ENCODE peak calls at places on chromosomes 5 and 9, in five cellular contexts. D, L, S, W and N are unnamed samples.

GRCh38 chr9:76007935-76008334 is 117.5 kb downstream of the PCSK5 start:
- DNase-seq in S (no peak), D (no peak), L (no peak), W (no peak), N (no peak)

GRCh38 chr5:39249560-39250274 is 30.4 kb upstream of the FYB1 start:
- DNase-seq in L (no peak), S (no peak), D (no peak), W (no peak), N (no peak)

GRCh38 chr5:43193171-43193951 is 1.3 kb downstream of the NIM1K start:
- DNase-seq in L (no peak), S (no peak), W (no peak), D (no peak), N (no peak)

GRCh38 chr5:150022681-150023080 is 22.1 kb downstream of the HMGXB3 start:
- DNase-seq in W (no peak), S (no peak), D (no peak), L (no peak), N (no peak)

GRCh38 chr9:134521817-134522501 is 119.6 kb upstream of the COL5A1 start:
- DNase-seq in L (peak; percentile 46), S (no peak), W (no peak), D (no peak), N (peak; percentile 62)

GRCh38 chr9:75876999-75877647 is 13.3 kb upstream of the PCSK5 start:
- DNase-seq in W (no peak), S (no peak), L (no peak), D (no peak), N (no peak)

GRCh38 chr9:16870606-16871357 is at the start of gene BNC2:
- DNase-seq in S (peak; percentile 66), L (peak; percentile 83), W (no peak), D (peak; percentile 24), N (peak; percentile 81)

GRCh38 chr9:33524431-33524947 is 438 bp downstream of the ANKRD18B start:
- DNase-seq in W (no peak), L (no peak), D (no peak), S (no peak), N (no peak)

GRCh38 chr9:116154976-116155699 is 1.5 kb downstream of the PAPPA start:
- DNase-seq in D (peak; percentile 14), W (no peak), S (no peak), L (no peak), N (peak; percentile 55)

GRCh38 chr9:16143310-16143709 is 590.5 kb downstream of the CCDC171 start:
- DNase-seq in L (no peak), S (no peak), D (no peak), W (no peak), N (no peak)

GRCh38 chr9:89463986-89464901 is 33.7 kb downstream of the SEMA4D start:
- DNase-seq in W (peak; percentile 36), S (peak; percentile 38), L (no peak), D (no peak), N (no peak)

GRCh38 chr5:104299998-104300706 is 737.6 kb upstream of the NUDT12 start:
- DNase-seq in D (no peak), L (no peak), S (no peak), W (no peak), N (no peak)

GRCh38 chr5:136979131-136979530 is 520.0 kb downstream of the SPOCK1 start:
- DNase-seq in D (no peak), S (no peak), L (no peak), W (no peak), N (no peak)

GRCh38 chr5:673140-673836 is 19.9 kb downstream of the TPPP start:
- DNase-seq in S (no peak), L (peak; percentile 71), D (peak; percentile 4), W (no peak), N (peak; percentile 70)

GRCh38 chr9:90124961-90125360 is 517.7 kb downstream of the DIRAS2 start:
- DNase-seq in W (no peak), D (no peak), S (no peak), L (no peak), N (no peak)

GRCh38 chr9:135584934-135585333 is 23.4 kb downstream of the PAEP start:
- DNase-seq in S (no peak), W (no peak), D (no peak), L (no peak), N (peak; percentile 58)

GRCh38 chr5:80129146-80129545 is 94.0 kb downstream of the THBS4 start:
- DNase-seq in L (no peak), S (no peak), W (no peak), D (no peak), N (no peak)

GRCh38 chr9:92496401-92496800 is 14.1 kb upstream of the ASPN start:
- DNase-seq in L (no peak), D (no peak), S (no peak), W (no peak), N (no peak)

GRCh38 chr9:93117924-93118862 is 15.9 kb downstream of the NINJ1 start:
- DNase-seq in S (peak; percentile 43), D (no peak), W (peak; percentile 21), L (peak; percentile 51), N (peak; percentile 51)

GRCh38 chr5:10585120-10585915 is 21.4 kb downstream of the ANKRD33B start:
- DNase-seq in W (peak; percentile 68), L (no peak), D (no peak), S (no peak), N (no peak)

GRCh38 chr9:123350590-123351310 is 5.2 kb upstream of the CRB2 start:
- DNase-seq in L (no peak), S (no peak), W (no peak), D (no peak), N (no peak)

DNA sequence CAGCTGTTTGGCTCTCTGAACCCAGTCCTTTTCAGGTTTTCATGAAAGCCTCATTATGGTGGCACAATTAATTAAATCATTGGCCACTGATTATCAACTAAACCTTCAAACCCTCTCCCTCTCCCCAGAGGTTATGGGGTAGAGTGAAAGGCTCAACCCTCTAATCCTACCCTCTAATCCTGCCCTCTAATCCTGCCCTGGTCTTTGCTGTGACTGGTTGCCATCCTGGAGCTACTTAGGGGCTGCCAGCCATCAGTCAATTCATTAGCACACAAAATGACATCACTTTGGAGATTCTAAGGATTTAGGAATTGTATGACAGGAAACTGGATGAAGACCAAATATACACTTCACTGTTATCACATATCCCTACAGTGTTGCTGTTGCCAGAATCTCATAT is 36.1 kb downstream of the ANKS6 start:
- DNase-seq in W (no peak), S (no peak), L (no peak), D (no peak), N (no peak)
- H3K27ac ChIP-seq in W (no peak overlapping the region), S (no peak overlapping the region), L (no peak overlapping the region), D (no peak overlapping the region), N (no peak overlapping the region)

GRCh38 chr9:27407491-27407890 is 110.5 kb upstream of the EQTN start:
- DNase-seq in W (no peak), S (no peak), D (no peak), L (no peak), N (no peak)
- H3K27ac ChIP-seq in W (peak overlapping the region; percentile 78), S (no peak overlapping the region), D (no peak overlapping the region), L (no peak overlapping the region), N (no peak overlapping the region)

DNA sequence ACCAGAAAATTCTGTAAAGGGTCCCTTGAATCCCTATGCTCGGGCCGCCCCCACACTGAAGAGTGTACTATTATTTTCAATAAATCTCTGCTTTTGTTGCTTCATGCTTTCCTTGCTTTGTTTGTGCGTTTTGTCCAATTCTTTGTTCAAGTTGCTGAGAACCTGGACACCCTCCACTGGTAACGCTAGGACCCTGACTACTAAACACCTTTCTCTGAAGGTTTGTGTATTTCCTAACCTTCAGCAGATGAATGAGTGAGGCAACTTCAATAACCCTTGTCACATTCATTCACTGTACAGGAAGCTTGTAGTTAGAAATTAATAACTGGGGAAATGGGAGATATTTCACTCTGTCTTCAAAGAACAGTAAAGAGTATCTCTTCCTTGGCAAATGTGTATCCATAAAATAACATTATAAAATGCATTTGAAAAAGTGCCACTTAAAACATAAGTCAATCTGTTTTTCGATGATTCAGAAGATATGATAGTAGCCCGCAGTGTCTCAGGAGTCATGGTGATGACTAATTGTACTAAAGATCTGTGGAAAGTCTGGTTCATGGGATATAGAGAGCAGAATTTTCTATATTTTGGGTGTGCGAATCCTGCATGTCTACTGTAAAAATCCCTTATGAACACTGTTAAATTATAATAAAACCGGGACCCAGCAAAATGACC is 43.2 kb upstream of the ANKH start:
- DNase-seq in D (no peak), S (no peak), W (no peak), L (no peak), N (no peak)
- H3K27ac ChIP-seq in D (no peak overlapping the region), S (no peak overlapping the region), W (peak overlapping the region; percentile 52), L (no peak overlapping the region), N (no peak overlapping the region)

DNA sequence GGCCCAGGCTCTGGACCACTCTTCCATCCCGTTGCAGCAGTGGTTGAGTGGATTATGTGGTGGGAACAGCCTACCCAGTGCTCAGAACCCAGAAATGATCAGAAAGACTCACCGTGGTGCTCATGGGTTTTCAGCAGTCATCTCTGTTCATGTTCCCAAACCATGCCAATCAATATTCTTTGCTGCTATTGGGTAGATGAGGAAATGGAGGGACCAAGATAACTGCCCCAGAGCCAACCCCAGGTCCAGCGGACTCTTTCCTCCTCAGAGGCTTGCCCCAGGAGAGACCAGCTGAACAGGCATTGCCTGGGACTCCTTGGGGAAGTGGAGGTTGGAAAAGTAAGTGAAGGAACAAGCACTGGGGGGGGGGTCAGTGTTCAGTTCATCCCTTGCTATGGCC is 38.1 kb downstream of the ALG2 start:
- DNase-seq in D (no peak), S (no peak), L (no peak), W (no peak), N (no peak)
- H3K27ac ChIP-seq in D (no peak overlapping the region), S (no peak overlapping the region), L (no peak overlapping the region), W (no peak overlapping the region), N (no peak overlapping the region)

GRCh38 chr5:123471385-123471784 is 40.6 kb upstream of the CSNK1G3 start:
- DNase-seq in L (no peak), D (no peak), S (no peak), W (no peak), N (no peak)

GRCh38 chr5:123476696-123477095 is 35.3 kb upstream of the CSNK1G3 start:
- DNase-seq in W (no peak), D (no peak), S (no peak), L (no peak), N (no peak)

GRCh38 chr5:123474238-123474637 is 37.7 kb upstream of the CSNK1G3 start:
- DNase-seq in S (no peak), D (no peak), L (no peak), W (no peak), N (no peak)

GRCh38 chr5:123472150-123472549 is 39.8 kb upstream of the CSNK1G3 start:
- DNase-seq in D (peak; percentile 3), S (no peak), W (no peak), L (no peak), N (no peak)
- H3K27ac ChIP-seq in D (peak overlapping the region; percentile 62), S (no peak overlapping the region), W (no peak overlapping the region), L (no peak overlapping the region), N (no peak overlapping the region)

DNA sequence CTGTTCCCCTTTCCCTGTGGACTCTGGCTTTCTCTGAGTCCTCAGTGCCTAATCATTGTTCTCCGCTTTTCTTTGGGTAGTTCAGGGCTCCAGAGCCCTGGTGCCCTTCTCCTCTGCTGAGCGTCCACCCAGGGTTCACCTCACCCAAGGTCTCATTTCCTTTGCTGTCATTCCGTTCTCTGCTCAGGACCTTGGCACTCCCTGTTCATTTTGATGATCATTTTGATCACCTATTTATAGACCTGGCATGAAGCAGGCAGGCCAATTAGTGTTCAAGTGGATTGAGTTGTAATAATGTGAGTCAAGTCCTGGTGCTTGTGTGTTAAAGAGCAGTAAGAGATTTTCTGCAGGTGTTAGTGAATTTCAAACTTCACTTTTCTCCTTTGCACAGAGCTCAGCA is 3.6 kb downstream of the TRIO start:
- DNase-seq in D (no peak), L (no peak), W (no peak), S (peak; percentile 53), N (no peak)
- H3K27ac ChIP-seq in D (peak overlapping the region; percentile 93), L (peak overlapping the region; percentile 46), W (peak overlapping the region; percentile 87), S (peak overlapping the region; percentile 88), N (peak overlapping the region; percentile 2)

GRCh38 chr9:128636556-128637530 is 19.8 kb downstream of the DYNC2I2 start:
- DNase-seq in S (peak; percentile 49), D (no peak), W (no peak), L (peak; percentile 82), N (no peak)
- H3K27ac ChIP-seq in S (peak overlapping the region; percentile 84), D (peak overlapping the region; percentile 96), W (peak overlapping the region; percentile 96), L (peak overlapping the region; percentile 93), N (peak overlapping the region; percentile 85)